ENCODE peak calls at places on chromosome 12, in seven cellular contexts. D is germinal center, O is heart left ventricle, B is pulmonary artery endothelial cell, U is NCI-H748 treated with DMSO at 0.1 percent for 48 hours, I is HTR-8/SVneo, G is endothelial cell. J is an unnamed sample.
A peak's percentile ranks its signal among the peaks of the same experiment; 100 is the strongest.

GRCh38 chr12:11496157-11496851 is 100.9 kb upstream of the PRB2 start:
- DNase-seq in D (no peak), O (no peak), B (no peak), U (no peak), I (no peak), G (no peak), J (no peak)

GRCh38 chr12:87302126-87302732 is 727.0 kb downstream of the C12orf50 start:
- DNase-seq in D (no peak), O (no peak), B (no peak), U (no peak), I (no peak), G (no peak), J (no peak)

GRCh38 chr12:19833775-19834501 is 394.6 kb downstream of the AEBP2 start:
- DNase-seq in D (no peak), O (no peak), B (no peak), U (no peak), I (no peak), G (no peak), J (no peak)

GRCh38 chr12:120722784-120723183 is 2.8 kb upstream of the ACADS start:
- DNase-seq in D (no peak), O (no peak), B (no peak), U (no peak), I (no peak), G (no peak), J (no peak)

GRCh38 chr12:40039598-40039997 is 66.3 kb downstream of the SLC2A13 start:
- DNase-seq in D (no peak), O (no peak), B (no peak), U (no peak), I (no peak), G (no peak), J (no peak)

GRCh38 chr12:65170245-65170881 is 980 bp downstream of the LEMD3 start:
- DNase-seq in D (peak; percentile 54), O (peak; percentile 83), B (no peak), U (peak; percentile 22), I (peak; percentile 29), G (peak; percentile 60), J (peak; percentile 46)

GRCh38 chr12:113005759-113006158 is 27.4 kb downstream of the OAS2 start:
- DNase-seq in D (peak; percentile 22), O (no peak), B (no peak), U (no peak), I (peak; percentile 35), G (peak; percentile 13), J (no peak)

GRCh38 chr12:74537126-74537706 is 419 bp upstream of the ATXN7L3B start:
- DNase-seq in D (peak; percentile 63), O (no peak), B (no peak), U (peak; percentile 79), I (peak; percentile 47), G (no peak), J (no peak)

GRCh38 chr12:54586620-54587019 is 1.8 kb downstream of the PPP1R1A start:
- DNase-seq in D (no peak), O (no peak), B (no peak), U (no peak), I (no peak), G (no peak), J (no peak)

GRCh38 chr12:47247418-47247817 is 167.7 kb upstream of the AMIGO2 start:
- DNase-seq in D (no peak), O (no peak), B (no peak), U (no peak), I (no peak), G (no peak), J (no peak)

GRCh38 chr12:123047289-123047688 is 66.8 kb downstream of the ARL6IP4 start:
- DNase-seq in D (no peak), O (no peak), B (no peak), U (no peak), I (no peak), G (no peak), J (no peak)

GRCh38 chr12:106118-106561 is 39.6 kb downstream of the IQSEC3 start:
- DNase-seq in D (peak; percentile 81), O (no peak), B (no peak), U (no peak), I (no peak), G (peak; percentile 39), J (no peak)

GRCh38 chr12:41645624-41646023 is 457.5 kb downstream of the PDZRN4 start:
- DNase-seq in D (no peak), O (no peak), B (no peak), U (no peak), I (no peak), G (no peak), J (no peak)

GRCh38 chr12:117064596-117064995 is 34.6 kb downstream of the TESC start:
- DNase-seq in D (no peak), O (no peak), B (no peak), U (no peak), I (no peak), G (no peak), J (no peak)

GRCh38 chr12:104736307-104736706 is 221.8 kb downstream of the SLC41A2 start:
- DNase-seq in D (no peak), O (no peak), B (no peak), U (no peak), I (no peak), G (no peak), J (no peak)

GRCh38 chr12:87661770-87662402 is 367.3 kb downstream of the C12orf50 start:
- DNase-seq in D (no peak), O (no peak), B (no peak), U (peak; percentile 79), I (no peak), G (no peak), J (no peak)

GRCh38 chr12:132423251-132424117 is 66.5 kb upstream of the FBRSL1 start:
- DNase-seq in D (no peak), O (no peak), B (no peak), U (no peak), I (no peak), G (no peak), J (peak; percentile 48)

J was measured in neural crest cell.